ENCODE peak calls at places on chromosomes 7 and 10, in five cellular contexts. Q is sigmoid colon, Z is fibroblast of lung, F is brain microvascular endothelial cell, T is hepatocyte. N is an unnamed sample.
A peak's percentile ranks its signal among the peaks of the same experiment; 100 is the strongest.

GRCh38 chr7:66641526-66641871 is 12.8 kb downstream of the KCTD7 start:
- DNase-seq in Q (no peak), Z (no peak), F (no peak), T (no peak), N (no peak)

GRCh38 chr7:80044796-80045195 is 89.8 kb upstream of the GNAI1 start:
- DNase-seq in Q (no peak), Z (no peak), F (no peak), T (no peak), N (no peak)

GRCh38 chr7:141558544-141559183 is 7.5 kb downstream of the AGK start:
- DNase-seq in Q (no peak), Z (peak; percentile 61), F (peak; percentile 12), T (no peak), N (no peak)

GRCh38 chr10:74643586-74643956 is 182.8 kb upstream of the KAT6B start:
- DNase-seq in Q (no peak), Z (peak; percentile 37), F (no peak), T (no peak), N (no peak)

GRCh38 chr10:120516426-120516825 is 59.4 kb downstream of the PLPP4 start:
- DNase-seq in Q (no peak), Z (no peak), F (no peak), T (no peak), N (no peak)

GRCh38 chr10:113273151-113273876 is 279.5 kb upstream of the HABP2 start:
- DNase-seq in Q (no peak), Z (no peak), F (no peak), T (no peak), N (no peak)

GRCh38 chr7:100465702-100466311 is 1.7 kb upstream of the SPACDR start:
- DNase-seq in Q (peak; percentile 92), Z (peak; percentile 79), F (peak; percentile 45), T (peak; percentile 83), N (peak; percentile 84)

GRCh38 chr10:86020139-86020538 is 346.5 kb downstream of the GRID1 start:
- DNase-seq in Q (no peak), Z (no peak), F (no peak), T (no peak), N (peak; percentile 49)

GRCh38 chr7:13115157-13115772 is 427.8 kb downstream of the ARL4A start:
- DNase-seq in Q (no peak), Z (peak; percentile 68), F (no peak), T (peak; percentile 23), N (no peak)

GRCh38 chr10:24849537-24850299 is 102.7 kb downstream of the PRTFDC1 start:
- DNase-seq in Q (no peak), Z (no peak), F (no peak), T (no peak), N (no peak)

GRCh38 chr7:80312139-80312661 is 177.6 kb downstream of the GNAI1 start:
- DNase-seq in Q (no peak), Z (peak; percentile 96), F (peak; percentile 95), T (peak; percentile 51), N (no peak)

GRCh38 chr10:6207658-6208057 is 4.9 kb downstream of the PFKFB3 start:
- DNase-seq in Q (no peak), Z (no peak), F (no peak), T (no peak), N (no peak)

GRCh38 chr10:45179716-45180115 is 135.7 kb downstream of the OR13A1 start:
- DNase-seq in Q (peak; percentile 66), Z (peak; percentile 42), F (no peak), T (no peak), N (peak; percentile 82)

GRCh38 chr7:2175514-2175913 is 57.2 kb downstream of the MAD1L1 start:
- DNase-seq in Q (no peak), Z (peak; percentile 96), F (peak; percentile 91), T (peak; percentile 62), N (no peak)

GRCh38 chr10:43939939-43940810 is 291.5 kb upstream of the ZNF32 start:
- DNase-seq in Q (no peak), Z (peak; percentile 36), F (no peak), T (peak; percentile 23), N (peak; percentile 26)

GRCh38 chr7:25541064-25541463 is 312.8 kb upstream of the NPVF start:
- DNase-seq in Q (no peak), Z (no peak), F (no peak), T (no peak), N (no peak)

GRCh38 chr10:110311357-110311949 is 6.7 kb upstream of the SMNDC1 start:
- DNase-seq in Q (no peak), Z (peak; percentile 74), F (peak; percentile 46), T (peak; percentile 81), N (no peak)

GRCh38 chr7:101923276-101923985 is 106.0 kb downstream of the CUX1 start:
- DNase-seq in Q (peak; percentile 65), Z (no peak), F (peak; percentile 65), T (no peak), N (no peak)

GRCh38 chr7:134685250-134685649 is 38.6 kb downstream of the BPGM start:
- DNase-seq in Q (no peak), Z (no peak), F (no peak), T (no peak), N (no peak)

DNA sequence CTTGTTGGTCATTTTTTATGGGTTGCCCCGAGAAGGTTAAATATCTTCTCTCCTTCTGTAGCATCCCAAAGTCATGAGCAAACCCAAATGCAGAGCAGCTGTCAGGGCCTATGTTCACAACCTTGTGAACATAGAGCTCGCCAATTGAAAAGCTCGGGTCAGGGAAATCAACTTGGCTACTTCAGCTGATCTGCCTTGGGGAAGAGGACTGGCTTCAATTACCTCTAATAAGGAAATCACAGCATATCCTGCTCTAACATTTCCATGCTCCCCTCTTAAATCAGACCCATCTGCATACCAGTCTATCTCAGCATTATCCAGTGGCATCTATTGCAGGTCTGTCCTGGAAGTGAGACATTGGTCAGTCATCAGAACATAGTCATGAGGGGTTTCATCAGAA is 105.6 kb downstream of the ANKRD26 start:
- DNase-seq in Q (no peak), Z (no peak), F (no peak), T (no peak), N (no peak)
- H3K4me3 ChIP-seq in Q (no peak overlapping the region), Z (no peak overlapping the region), F (no peak overlapping the region), T (no peak overlapping the region), N (no peak overlapping the region)

GRCh38 chr7:4202954-4203353 is 479.1 kb upstream of the FOXK1 start:
- DNase-seq in Q (no peak), Z (no peak), F (no peak), T (no peak), N (no peak)

GRCh38 chr7:4207011-4207410 is 475.1 kb upstream of the FOXK1 start:
- DNase-seq in Q (no peak), Z (no peak), F (no peak), T (no peak), N (no peak)

GRCh38 chr7:4203786-4204185 is 478.3 kb upstream of the FOXK1 start:
- DNase-seq in Q (no peak), Z (no peak), F (no peak), T (no peak), N (no peak)

GRCh38 chr7:4205828-4206227 is 476.3 kb upstream of the FOXK1 start:
- DNase-seq in Q (no peak), Z (no peak), F (no peak), T (no peak), N (no peak)

GRCh38 chr7:4204530-4205165 is 477.4 kb upstream of the FOXK1 start:
- DNase-seq in Q (no peak), Z (peak; percentile 2), F (no peak), T (peak; percentile 31), N (no peak)
- H3K4me3 ChIP-seq in Q (no peak overlapping the region), Z (no peak overlapping the region), F (no peak overlapping the region), T (no peak overlapping the region), N (no peak overlapping the region)

GRCh38 chr10:76667307-76668012 is 970.1 kb downstream of the KCNMA1 start:
- DNase-seq in Q (no peak), Z (peak; percentile 28), F (no peak), T (no peak), N (no peak)
- H3K4me3 ChIP-seq in Q (no peak overlapping the region), Z (no peak overlapping the region), F (no peak overlapping the region), T (no peak overlapping the region), N (no peak overlapping the region)

GRCh38 chr7:122305475-122306319 is 1.1 kb upstream of the FEZF1 start:
- DNase-seq in Q (no peak), Z (no peak), F (no peak), T (peak; percentile 27), N (no peak)
- H3K4me3 ChIP-seq in Q (no peak overlapping the region), Z (peak overlapping the region; percentile 2), F (no peak overlapping the region), T (no peak overlapping the region), N (peak overlapping the region; percentile 55)

DNA sequence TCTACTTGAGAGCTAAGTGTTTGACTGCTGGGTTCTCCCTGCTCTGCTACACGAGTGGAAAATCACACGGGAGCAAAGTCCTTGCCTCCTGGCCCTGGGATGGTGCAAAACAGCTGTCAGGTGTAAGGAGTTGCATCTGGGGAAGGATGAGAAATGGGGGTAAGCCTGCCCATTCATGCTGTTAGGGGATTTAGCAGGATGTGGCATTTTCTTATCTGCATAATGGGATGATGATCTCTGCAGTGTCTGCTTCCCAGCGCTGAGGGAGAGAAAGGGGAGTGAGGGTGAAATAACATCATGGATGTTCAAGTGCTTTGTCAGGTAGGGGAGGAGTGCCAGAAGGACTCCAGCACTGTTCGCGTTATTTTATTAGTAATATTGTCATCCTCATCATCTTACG is 64.5 kb upstream of the ZNF438 start:
- DNase-seq in Q (no peak), Z (no peak), F (no peak), T (no peak), N (no peak)
- H3K4me3 ChIP-seq in Q (no peak overlapping the region), Z (no peak overlapping the region), F (no peak overlapping the region), T (no peak overlapping the region), N (no peak overlapping the region)

GRCh38 chr10:48466611-48467240 is 138.1 kb downstream of the ARHGAP22 start:
- DNase-seq in Q (no peak), Z (no peak), F (no peak), T (no peak), N (no peak)
- H3K4me3 ChIP-seq in Q (no peak overlapping the region), Z (no peak overlapping the region), F (peak overlapping the region; percentile 5), T (no peak overlapping the region), N (peak overlapping the region; percentile 32)

DNA sequence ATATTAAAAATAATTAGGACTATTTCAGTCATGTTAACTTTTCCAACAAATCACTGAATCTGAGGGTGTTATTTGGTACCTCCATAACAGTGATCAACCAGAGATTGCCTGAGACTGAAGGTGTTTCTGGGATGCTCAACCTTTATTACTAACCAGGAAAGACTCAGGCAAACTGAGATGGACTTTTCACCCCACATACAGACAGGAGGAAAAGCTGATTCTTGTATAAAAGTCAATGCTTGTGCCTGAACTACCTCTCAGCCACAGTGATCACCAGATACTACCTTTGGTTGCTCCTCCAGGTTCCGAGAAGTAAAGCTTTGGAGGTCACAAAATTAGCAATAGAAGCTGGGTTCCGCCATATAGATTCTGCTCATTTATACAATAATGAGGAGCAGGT is 1.9 kb downstream of the AKR1C3 start:
- DNase-seq in Q (no peak), Z (no peak), F (no peak), T (no peak), N (no peak)
- H3K4me3 ChIP-seq in Q (no peak overlapping the region), Z (peak overlapping the region; percentile 68), F (no peak overlapping the region), T (no peak overlapping the region), N (peak overlapping the region; percentile 70)

DNA sequence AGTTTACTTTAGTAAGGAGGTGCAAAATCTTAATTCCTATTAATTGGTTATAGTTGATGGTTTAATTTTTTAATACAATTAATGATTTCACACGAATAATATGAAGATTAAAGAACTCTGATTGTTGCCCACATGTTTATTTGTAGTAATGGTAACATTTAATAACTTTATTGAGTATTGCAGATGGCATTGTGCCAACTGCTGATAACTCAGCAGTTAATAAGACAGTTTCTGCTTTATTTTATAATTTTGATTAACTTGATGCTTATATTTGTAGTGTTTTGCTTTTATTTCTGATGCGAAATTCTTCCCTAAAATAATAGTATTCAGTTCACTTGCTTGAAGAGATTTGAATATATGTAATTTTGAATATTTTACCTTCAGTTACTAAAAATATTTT is 2.8 kb downstream of the DNAJB9 start:
- DNase-seq in Q (no peak), Z (no peak), F (no peak), T (no peak), N (no peak)
- H3K4me3 ChIP-seq in Q (no peak overlapping the region), Z (no peak overlapping the region), F (no peak overlapping the region), T (no peak overlapping the region), N (no peak overlapping the region)

N was measured in coronary artery.